ENCODE peak calls at places on chromosomes 5 and 9, in eight cellular contexts. C is H9, A is mammary epithelial cell, S is GM23248, R is PC-3, T is IMR-90, F is GM12878, Q is fibroblast of lung. O is an unnamed sample.

GRCh38 chr5:107472620-107473064 is 198.1 kb downstream of the EFNA5 start:
- DNase-seq in C (peak; percentile 58), A (no peak), S (no peak), R (peak; percentile 63), T (no peak), F (no peak), Q (no peak), O (no peak)

GRCh38 chr5:80865547-80865946 is 94.6 kb upstream of the RASGRF2 start:
- DNase-seq in C (no peak), A (no peak), S (peak; percentile 10), R (no peak), T (peak; percentile 13), F (no peak), Q (peak; percentile 41), O (no peak)

GRCh38 chr5:93145019-93145418 is 436.0 kb downstream of the NR2F1-AS1 start:
- DNase-seq in C (no peak), A (no peak), S (no peak), R (no peak), T (no peak), F (no peak), Q (no peak), O (no peak)

GRCh38 chr5:107352576-107352975 is 318.2 kb downstream of the EFNA5 start:
- DNase-seq in C (no peak), A (no peak), S (no peak), R (no peak), T (no peak), F (no peak), Q (no peak), O (no peak)

GRCh38 chr9:88218721-88219120 is 80.4 kb upstream of the SPATA31C2 start:
- DNase-seq in C (no peak), A (no peak), S (peak; percentile 39), R (no peak), T (peak; percentile 80), F (no peak), Q (peak; percentile 39), O (no peak)

GRCh38 chr9:70340572-70340971 is 73.9 kb downstream of the KLF9 start:
- DNase-seq in C (no peak), A (no peak), S (peak; percentile 72), R (peak; percentile 40), T (peak; percentile 57), F (no peak), Q (peak; percentile 22), O (no peak)

GRCh38 chr5:50968296-50969206 is 302.1 kb downstream of the PARP8 start:
- DNase-seq in C (peak; percentile 32), A (no peak), S (peak; percentile 9), R (no peak), T (no peak), F (no peak), Q (no peak), O (peak; percentile 55)

GRCh38 chr9:101566904-101567724 is 27.7 kb downstream of the PPP3R2 start:
- DNase-seq in C (no peak), A (peak; percentile 24), S (peak; percentile 57), R (peak; percentile 59), T (peak; percentile 68), F (no peak), Q (peak; percentile 26), O (peak; percentile 67)

GRCh38 chr9:97849980-97850379 is 3.0 kb upstream of the FOXE1 start:
- DNase-seq in C (no peak), A (no peak), S (no peak), R (no peak), T (no peak), F (no peak), Q (no peak), O (no peak)

GRCh38 chr5:122367445-122367844 is 55.4 kb downstream of the SNCAIP start:
- DNase-seq in C (no peak), A (no peak), S (no peak), R (no peak), T (no peak), F (no peak), Q (no peak), O (no peak)
- H3K27ac ChIP-seq in C (no peak overlapping the region), A (no peak overlapping the region), S (no peak overlapping the region), R (no peak overlapping the region), T (no peak overlapping the region), F (no peak overlapping the region), Q (no peak overlapping the region), O (no peak overlapping the region)

DNA sequence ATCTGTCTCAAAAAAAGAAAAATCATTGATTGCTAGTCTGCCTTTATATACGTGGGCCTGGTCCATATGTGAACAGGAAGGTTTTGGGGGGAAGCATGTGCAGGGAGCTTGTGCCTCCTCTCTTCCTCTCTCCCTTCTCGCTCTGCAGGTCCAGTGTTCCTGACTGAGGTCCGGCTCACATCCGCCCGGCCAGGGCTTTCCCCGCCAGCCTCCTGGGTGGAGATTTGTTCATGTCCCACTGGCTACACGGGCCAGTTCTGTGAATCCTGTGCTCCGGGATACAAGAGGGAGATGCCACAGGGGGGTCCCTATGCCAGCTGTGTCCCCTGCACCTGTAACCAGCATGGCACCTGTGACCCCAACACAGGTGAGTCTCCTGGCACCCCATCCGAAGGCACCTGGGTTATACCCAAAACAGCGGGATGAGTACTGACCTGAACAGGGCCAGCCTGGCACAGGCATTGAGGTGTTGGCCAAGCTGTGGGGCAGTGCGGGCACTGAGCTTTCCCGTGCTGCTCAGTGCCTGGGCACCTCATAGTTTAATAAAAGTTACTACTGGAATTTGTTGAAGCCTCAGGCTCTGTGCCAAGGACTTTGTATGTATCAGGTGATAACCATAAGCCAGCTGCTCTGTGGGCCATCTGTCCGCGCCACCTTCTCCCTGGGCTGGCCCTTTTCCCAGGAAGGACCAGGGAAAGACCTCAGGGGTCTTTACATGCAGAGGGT is 39.4 kb upstream of the AIF1L start:
- DNase-seq in C (no peak), A (no peak), S (no peak), R (no peak), T (no peak), F (no peak), Q (no peak), O (no peak)
- H3K9ac ChIP-seq in C (no peak overlapping the region), A (no peak overlapping the region), S (no peak overlapping the region), R (no peak overlapping the region), T (no peak overlapping the region), F (no peak overlapping the region), Q (no peak overlapping the region), O (no peak overlapping the region)

GRCh38 chr5:73619606-73620334 is 6.2 kb upstream of the ARHGEF28 start:
- DNase-seq in C (no peak), A (no peak), S (no peak), R (peak; percentile 31), T (no peak), F (no peak), Q (no peak), O (no peak)
- H3K27me3 ChIP-seq in C (no peaks in the 10 kb centered on the region), A (no peaks in the 10 kb centered on the region), S (no peaks in the 10 kb centered on the region), R (no peaks in the 10 kb centered on the region), T (no peaks in the 10 kb centered on the region), F (no peaks in the 10 kb centered on the region), Q (no peaks in the 10 kb centered on the region), O (peaks cover under 1% of the 10 kb centered on the region)

GRCh38 chr5:10596886-10597451 is 33.1 kb downstream of the ANKRD33B start:
- DNase-seq in C (no peak), A (no peak), S (no peak), R (no peak), T (no peak), F (no peak), Q (no peak), O (no peak)
- H3K27ac ChIP-seq in C (no peak overlapping the region), A (no peak overlapping the region), S (no peak overlapping the region), R (no peak overlapping the region), T (no peak overlapping the region), F (peak overlapping the region; percentile 46), Q (no peak overlapping the region), O (no peak overlapping the region)

GRCh38 chr9:121122450-121123032 is 47.8 kb downstream of the CNTRL start:
- DNase-seq in C (no peak), A (peak; percentile 14), S (peak; percentile 21), R (no peak), T (no peak), F (peak; percentile 40), Q (no peak), O (no peak)
- H3K9ac ChIP-seq in C (no peak overlapping the region), A (peak overlapping the region; percentile 69), S (peak overlapping the region; percentile 74), R (peak overlapping the region; percentile 46), T (peak overlapping the region; percentile 26), F (peak overlapping the region; percentile 76), Q (no peak overlapping the region), O (no peak overlapping the region)

DNA sequence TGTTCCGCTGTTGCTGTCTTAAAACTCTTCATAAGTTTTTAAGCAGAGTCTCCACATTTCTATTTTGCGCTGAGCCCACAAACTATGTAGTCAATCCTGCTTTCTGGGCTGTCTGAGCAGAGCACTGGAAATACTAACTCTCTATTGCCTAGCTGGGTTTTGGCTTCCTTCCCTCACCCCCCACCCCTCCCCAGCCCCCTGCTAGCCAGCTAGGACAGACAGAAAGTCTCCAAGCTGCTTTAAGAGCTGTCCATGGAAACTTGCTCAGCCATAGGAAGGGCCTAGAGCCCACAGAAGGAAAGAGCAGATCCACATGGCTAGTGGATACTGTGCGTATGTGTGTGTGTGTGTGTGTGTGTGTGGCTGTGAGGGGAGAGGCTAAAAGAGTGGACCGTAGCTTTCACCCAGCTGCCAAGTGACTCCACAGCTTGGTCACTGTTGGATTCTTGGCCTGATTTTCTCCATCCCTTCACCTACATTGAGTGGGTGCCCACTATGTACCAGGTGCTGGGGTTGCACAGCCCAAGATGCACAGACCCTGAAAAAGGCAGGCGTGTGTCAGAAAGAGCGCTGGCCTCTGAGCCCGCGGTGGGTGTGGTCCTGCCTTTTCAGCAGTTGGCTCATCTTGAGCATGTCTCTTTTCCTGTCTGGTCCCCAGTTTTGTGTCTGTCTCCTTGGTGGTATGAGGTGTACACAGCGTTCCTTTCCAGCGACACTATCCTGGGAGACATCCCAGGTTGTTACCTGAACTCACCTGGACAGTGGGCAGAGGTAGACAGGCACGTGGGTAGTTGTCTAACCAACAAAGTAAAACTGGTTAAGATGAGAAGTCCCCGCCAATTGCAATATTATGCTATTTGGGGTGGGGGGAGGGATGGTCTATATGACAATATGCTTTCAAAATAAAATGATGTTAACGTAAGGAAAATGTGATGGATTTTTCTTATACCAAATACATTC is 5.4 kb upstream of the NKX2-5 start:
- DNase-seq in C (peak; percentile 47), A (peak; percentile 9), S (no peak), R (no peak), T (no peak), F (no peak), Q (no peak), O (peak; percentile 59)
- H3K27me3 ChIP-seq in C (peaks cover 97% of the 10 kb centered on the region), A (peaks cover 74% of the 10 kb centered on the region), S (peaks cover 99% of the 10 kb centered on the region), R (peaks cover 36% of the 10 kb centered on the region), T (peaks cover 91% of the 10 kb centered on the region), F (peaks cover 54% of the 10 kb centered on the region), Q (peaks cover 82% of the 10 kb centered on the region), O (peaks cover 100% of the 10 kb centered on the region)